ENCODE peak calls at places on chromosomes 7 and 10, in four cellular contexts. B is T-helper 22 cell; X is NCI-H1092; T is stimulated activated CD4-positive, alpha-beta T cell treated with anti-CD3 and anti-CD28 coated beads, Interleukin-2, amount 100 ng/mL, for 48 hours. W is an unnamed sample.

GRCh38 chr10:115572740-115573455 is 479.7 kb downstream of the ATRNL1 start:
- DNase-seq in B (no peak), X (no peak), T (no peak), W (no peak)

GRCh38 chr7:1644341-1645070 is 25.6 kb upstream of the ELFN1 start:
- DNase-seq in B (no peak), X (no peak), T (no peak), W (no peak)

GRCh38 chr10:30058570-30059132 is 735 bp downstream of the JCAD start:
- DNase-seq in B (no peak), X (no peak), T (no peak), W (no peak)

GRCh38 chr10:92692085-92692671 is 2.4 kb downstream of the HHEX start:
- DNase-seq in B (no peak), X (no peak), T (no peak), W (no peak)

GRCh38 chr10:112030431-112030830 is 153.1 kb downstream of the GPAM start:
- DNase-seq in B (no peak), X (no peak), T (no peak), W (no peak)

GRCh38 chr7:79361214-79361613 is 92.3 kb downstream of the MAGI2 start:
- DNase-seq in B (no peak), X (no peak), T (no peak), W (no peak)

GRCh38 chr7:44104880-44105771 is 981 bp downstream of the AEBP1 start:
- DNase-seq in B (no peak), X (no peak), T (no peak), W (no peak)

GRCh38 chr10:88707429-88708110 is 1.5 kb downstream of the LIPK start:
- DNase-seq in B (no peak), X (no peak), T (no peak), W (no peak)

GRCh38 chr10:22246680-22247391 is 29.0 kb upstream of the EBLN1 start:
- DNase-seq in B (peak), X (no peak), T (no peak), W (no peak)

W was measured in NCI-H1048.